ENCODE peak calls at places on chromosome 12, in ten cellular contexts. H, U, D, N, I, S, Z, W, J and O are unnamed samples.

GRCh38 chr12:54300732-54301427 is at the start of gene NFE2:
- DNase-seq in W (peak), I (no peak), D (no peak), N (peak), U (peak), J (peak), S (peak), H (no peak), Z (peak), O (no peak)

GRCh38 chr12:47361389-47362031 is 281.8 kb upstream of the AMIGO2 start:
- DNase-seq in S (no peak), W (no peak), Z (peak), I (no peak), N (no peak), U (peak), J (no peak), H (peak), D (peak), O (no peak)

GRCh38 chr12:10584415-10584814 is 29.0 kb downstream of the MAGOHB start:
- DNase-seq in N (no peak), D (no peak), I (no peak), U (no peak), Z (no peak), H (no peak), W (no peak), S (no peak), J (no peak), O (no peak)

GRCh38 chr12:114952573-114953196 is 268.7 kb upstream of the TBX3 start:
- DNase-seq in U (no peak), D (no peak), H (no peak), I (no peak), N (peak), J (peak), Z (no peak), W (no peak), S (no peak), O (no peak)

GRCh38 chr12:25089738-25090137 is 105.2 kb downstream of the DNAI7 start:
- DNase-seq in H (no peak), D (no peak), W (no peak), J (no peak), N (no peak), Z (no peak), I (no peak), S (no peak), U (no peak), O (no peak)

GRCh38 chr12:109291531-109292341 is 17.3 kb downstream of the FOXN4 start:
- DNase-seq in S (peak), J (peak), W (peak), N (peak), I (no peak), H (no peak), D (no peak), U (peak), Z (peak), O (peak)

GRCh38 chr12:109120557-109120956 is 4.2 kb downstream of the ACACB start:
- DNase-seq in W (no peak), S (no peak), N (no peak), U (no peak), I (no peak), H (no peak), J (no peak), Z (no peak), D (no peak), O (no peak)

GRCh38 chr12:108609535-108610335 is 11.9 kb upstream of the TMEM119 start:
- DNase-seq in J (peak), W (no peak), H (no peak), U (no peak), N (peak), Z (no peak), I (no peak), S (peak), D (no peak), O (no peak)

GRCh38 chr12:14772946-14773345 is 30.3 kb downstream of the WBP11 start:
- DNase-seq in J (no peak), S (no peak), I (no peak), H (no peak), D (no peak), Z (no peak), U (no peak), N (no peak), W (no peak), O (no peak)

GRCh38 chr12:54419088-54419887 is at the start of gene ITGA5:
- DNase-seq in H (peak), D (no peak), U (peak), S (peak), I (peak), Z (no peak), N (peak), J (peak), W (peak), O (no peak)

GRCh38 chr12:1760566-1761382 is 59.6 kb upstream of the LRTM2 start:
- DNase-seq in S (no peak), U (no peak), H (no peak), Z (peak), D (no peak), J (no peak), N (no peak), I (peak), W (no peak), O (no peak)

GRCh38 chr12:46944104-46944503 is 118.3 kb upstream of the SLC38A4 start:
- DNase-seq in Z (no peak), N (peak), U (no peak), S (no peak), J (no peak), W (no peak), I (peak), H (no peak), D (no peak), O (no peak)

GRCh38 chr12:101855364-101855884 is 22.0 kb upstream of the DRAM1 start:
- DNase-seq in N (no peak), D (no peak), W (no peak), U (no peak), S (no peak), H (no peak), Z (no peak), I (no peak), J (no peak), O (no peak)

GRCh38 chr12:542290-543113 is 82.8 kb downstream of the B4GALNT3 start:
- DNase-seq in N (peak), W (peak), I (no peak), J (no peak), D (no peak), S (no peak), U (no peak), H (no peak), Z (no peak), O (no peak)

GRCh38 chr12:102543494-102543893 is 63.1 kb upstream of the IGF1 start:
- DNase-seq in S (no peak), J (no peak), W (no peak), H (no peak), I (no peak), U (no peak), D (no peak), Z (no peak), N (peak), O (no peak)

GRCh38 chr12:128820253-128820652 is 3.5 kb downstream of the SLC15A4 start:
- DNase-seq in I (no peak), W (no peak), N (no peak), J (no peak), H (no peak), U (no peak), D (no peak), S (no peak), Z (no peak), O (no peak)
- H3K27ac ChIP-seq in I (no peak), W (no peak), N (no peak), J (peak), H (no peak), U (no peak), D (no peak), S (no peak), Z (peak), O (peak)

DNA sequence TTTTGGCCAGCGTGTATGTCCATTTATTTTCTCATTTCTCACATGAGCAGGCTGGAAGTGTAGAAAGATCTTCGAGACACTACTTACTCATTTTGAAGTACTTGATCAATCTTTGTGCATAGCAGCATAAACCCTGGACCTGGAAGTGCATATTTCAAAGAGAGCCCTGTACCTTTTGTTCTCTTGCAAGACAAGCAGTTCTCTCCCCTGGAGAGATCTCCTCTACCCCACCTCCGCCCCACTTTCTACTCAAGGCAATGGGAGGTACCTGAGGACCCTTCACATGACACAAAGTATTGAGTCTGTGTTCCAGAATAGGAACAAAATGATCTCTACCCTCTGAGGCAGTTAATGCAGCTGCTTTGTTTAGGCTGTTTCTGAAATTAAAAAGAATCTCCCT is 27.4 kb upstream of the RASSF3 start:
- DNase-seq in D (no peak), W (no peak), S (no peak), N (no peak), Z (no peak), I (no peak), J (no peak), U (no peak), H (no peak), O (no peak)
- H3K27ac ChIP-seq in D (no peak), W (no peak), S (no peak), N (no peak), Z (no peak), I (no peak), J (peak), U (no peak), H (no peak), O (no peak)

DNA sequence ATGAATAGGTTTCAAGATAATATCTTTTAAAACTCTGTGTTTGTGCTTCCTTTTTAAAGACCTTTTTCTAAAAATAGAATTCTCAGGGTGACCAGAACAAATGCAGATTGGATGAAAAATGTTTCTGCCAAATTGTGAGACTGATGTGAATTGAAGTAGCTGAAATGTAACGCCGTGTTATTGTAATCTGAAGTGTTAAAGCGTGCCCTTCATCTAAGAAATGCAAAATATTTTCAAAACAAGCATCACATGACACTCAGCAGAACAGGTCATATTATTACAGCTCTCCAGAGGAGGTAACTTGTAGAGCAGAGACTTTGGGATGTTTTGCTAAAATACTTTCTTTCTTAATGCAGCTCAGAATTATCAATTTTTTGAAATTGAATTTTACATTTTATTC is 90.0 kb upstream of the PLEKHA5 start:
- DNase-seq in U (no peak), W (no peak), J (no peak), H (no peak), Z (no peak), D (no peak), I (no peak), S (no peak), N (no peak), O (no peak)
- H3K27ac ChIP-seq in U (no peak), W (no peak), J (peak), H (no peak), Z (no peak), D (no peak), I (no peak), S (no peak), N (no peak), O (no peak)

GRCh38 chr12:124609041-124609984 is 41.9 kb upstream of the NCOR2 start:
- DNase-seq in D (peak), I (peak), H (peak), J (peak), N (peak), Z (peak), U (peak), S (peak), W (no peak), O (no peak)
- H3K27ac ChIP-seq in D (no peak), I (peak), H (no peak), J (peak), N (no peak), Z (peak), U (no peak), S (no peak), W (no peak), O (no peak)

GRCh38 chr12:124503305-124503704 is 64.1 kb downstream of the NCOR2 start:
- DNase-seq in Z (no peak), H (no peak), W (no peak), N (no peak), S (no peak), U (no peak), I (no peak), D (no peak), J (no peak), O (no peak)

GRCh38 chr12:124500232-124501079 is 67.0 kb downstream of the NCOR2 start:
- DNase-seq in S (no peak), Z (no peak), D (no peak), J (no peak), I (no peak), H (no peak), N (peak), U (peak), W (peak), O (no peak)

GRCh38 chr12:124501080-124501642 is 66.3 kb downstream of the NCOR2 start:
- DNase-seq in N (peak), D (no peak), I (no peak), W (no peak), J (no peak), Z (no peak), U (no peak), S (no peak), H (no peak), O (peak)

GRCh38 chr12:124502379-124502778 is 65.0 kb downstream of the NCOR2 start:
- DNase-seq in J (no peak), H (no peak), I (no peak), Z (no peak), W (no peak), U (no peak), S (no peak), N (no peak), D (no peak), O (no peak)

DNA sequence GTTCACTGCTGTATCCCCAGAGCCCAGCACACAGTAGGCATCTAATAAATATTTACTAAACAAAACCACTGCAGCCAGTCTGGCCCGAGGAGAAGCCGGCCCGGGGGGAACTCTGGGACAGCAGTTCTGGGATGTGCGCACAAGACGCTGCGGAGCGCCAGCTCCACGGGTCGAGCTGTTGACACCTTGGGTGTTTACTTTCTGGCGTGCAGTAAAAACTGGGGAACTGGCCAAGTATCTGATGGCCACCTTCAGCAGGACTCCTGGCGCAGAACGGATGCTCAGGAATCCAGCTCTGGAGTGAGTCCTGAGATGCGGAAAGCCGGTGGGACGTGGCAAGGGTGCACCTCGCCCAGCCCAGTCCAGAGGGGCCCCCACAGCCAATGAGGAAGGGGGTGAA is 65.6 kb downstream of the NCOR2 start:
- DNase-seq in I (no peak), D (no peak), Z (no peak), N (no peak), S (no peak), W (no peak), U (no peak), H (no peak), J (no peak), O (no peak)
- H3K27ac ChIP-seq in I (no peak), D (no peak), Z (no peak), N (no peak), S (no peak), W (no peak), U (no peak), H (no peak), J (peak), O (no peak)

GRCh38 chr12:57460457-57461325 is 1.1 kb downstream of the GLI1 start:
- DNase-seq in J (no peak), N (peak), Z (no peak), D (no peak), U (peak), I (no peak), H (no peak), W (peak), S (no peak), O (no peak)

GRCh38 chr12:57459750-57460400 is at the start of gene GLI1:
- DNase-seq in U (peak), N (peak), H (no peak), D (no peak), S (no peak), W (no peak), J (no peak), Z (no peak), I (no peak), O (no peak)

GRCh38 chr12:57456737-57457490 is 1.8 kb downstream of the INHBE start:
- DNase-seq in S (no peak), I (no peak), H (no peak), D (no peak), N (no peak), J (no peak), Z (no peak), U (no peak), W (no peak), O (no peak)

GRCh38 chr12:57459055-57459749 is 383 bp upstream of the GLI1 start:
- DNase-seq in J (peak), Z (peak), I (peak), U (peak), W (peak), S (peak), H (peak), N (peak), D (peak), O (peak)

DNA sequence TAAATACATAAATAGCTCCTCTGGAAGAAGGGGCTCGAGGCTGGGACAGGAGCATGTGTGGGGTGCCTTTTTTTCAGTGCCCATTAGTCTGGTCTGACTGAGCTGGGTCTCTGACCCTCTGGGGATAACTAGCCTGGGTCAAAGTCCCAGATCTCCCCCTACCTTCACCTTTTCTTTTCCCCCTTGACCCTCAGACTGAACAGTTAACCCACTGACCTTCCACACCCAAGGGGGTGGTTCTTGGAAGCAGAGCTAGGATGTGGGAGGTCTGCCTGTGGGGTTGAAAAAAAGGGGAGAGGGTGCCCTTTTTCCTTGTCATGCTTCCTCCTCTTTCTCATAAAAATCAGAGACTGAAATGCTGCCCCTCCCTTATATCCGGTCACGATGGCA is 925 bp upstream of the GLI1 start:
- DNase-seq in J (no peak), H (no peak), S (no peak), D (no peak), W (no peak), N (no peak), U (no peak), I (no peak), Z (no peak), O (no peak)
- H3K27ac ChIP-seq in J (peak), H (peak), S (peak), D (peak), W (no peak), N (peak), U (peak), I (peak), Z (peak), O (peak)

DNA sequence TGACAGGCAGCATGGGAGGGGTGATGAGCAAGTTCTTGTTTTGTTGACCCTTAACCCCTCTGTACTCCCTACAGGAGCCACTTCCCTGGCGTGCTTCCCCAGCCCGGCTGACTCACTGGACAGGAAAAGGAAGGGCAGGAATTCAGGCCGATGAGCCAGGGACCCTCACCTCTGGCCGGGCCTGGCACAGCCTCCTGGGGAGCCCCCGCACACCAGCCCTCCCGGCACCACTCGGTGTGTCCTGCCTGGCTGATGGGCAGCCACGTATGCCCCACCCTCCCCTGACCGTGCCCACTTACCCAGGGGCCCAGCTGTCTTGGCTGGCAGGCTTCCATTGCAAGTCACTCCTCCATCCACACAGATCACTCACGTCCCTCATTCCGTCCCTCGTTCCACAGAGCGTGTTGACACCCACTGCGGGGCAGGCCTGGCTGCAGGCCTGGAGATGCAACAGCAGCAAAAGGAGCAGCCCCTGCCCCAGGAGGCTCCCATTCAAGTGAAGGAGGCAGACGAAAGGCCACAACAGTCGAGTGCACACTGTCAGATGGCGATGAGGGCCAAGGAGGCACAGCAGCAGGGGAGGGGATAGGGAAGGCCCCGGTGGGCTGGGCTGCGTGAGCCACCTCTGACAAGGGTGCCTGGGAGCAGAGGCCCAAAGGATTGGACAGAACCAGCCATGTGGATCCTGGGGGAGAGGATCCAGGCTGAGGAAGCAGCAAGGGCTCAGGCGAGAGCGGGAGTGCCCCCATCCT is 19.7 kb upstream of the CD9 start:
- DNase-seq in S (peak), U (peak), N (peak), J (peak), I (peak), W (no peak), D (no peak), Z (peak), H (no peak), O (no peak)
- H3K27ac ChIP-seq in S (peak), U (no peak), N (no peak), J (peak), I (peak), W (no peak), D (no peak), Z (peak), H (no peak), O (peak)